ENCODE peak calls at places on chromosomes 16 and 17, in ten cellular contexts. S is body of pancreas, U is epithelial cell of prostate, F is RWPE1, K is heart right ventricle, Y is HCT116, C is uterus, J is right lobe of liver, X is PC-9, P is upper lobe of left lung. T is an unnamed sample.

GRCh38 chr16:81639931-81640680 is 139.0 kb upstream of the PLCG2 start:
- DNase-seq in X (no peak), C (no peak), P (no peak), J (no peak), K (no peak), Y (no peak), S (no peak), F (no peak), U (no peak), T (no peak)

GRCh38 chr17:4739122-4740024 is at the start of the genes CXCL16 and ZMYND15:
- DNase-seq in Y (no peak), K (peak; percentile 58), S (peak; percentile 67), F (peak; percentile 72), C (peak; percentile 54), J (peak; percentile 77), X (peak; percentile 75), P (peak; percentile 78), U (no peak), T (peak; percentile 84)

GRCh38 chr16:46972971-46973456 is 460 bp downstream of the DNAJA2 start:
- DNase-seq in K (peak; percentile 35), P (peak; percentile 48), S (peak; percentile 50), X (peak; percentile 51), Y (no peak), U (no peak), C (peak; percentile 29), F (no peak), J (peak; percentile 71), T (peak; percentile 69)

GRCh38 chr16:67884684-67885083 is at the start of gene NRN1L:
- DNase-seq in X (peak; percentile 91), S (peak; percentile 76), U (peak; percentile 44), C (peak; percentile 93), P (peak; percentile 83), Y (no peak), J (peak; percentile 94), K (peak; percentile 92), F (peak; percentile 98), T (peak; percentile 96)

GRCh38 chr16:4266372-4266771 is 6.5 kb downstream of the TFAP4 start:
- DNase-seq in P (no peak), F (peak; percentile 64), X (no peak), Y (peak; percentile 49), J (no peak), K (no peak), S (no peak), U (no peak), C (no peak), T (no peak)

GRCh38 chr17:41863074-41863843 is 2.0 kb downstream of the KLHL11 start:
- DNase-seq in S (no peak), Y (no peak), C (no peak), J (no peak), K (no peak), U (no peak), P (no peak), X (no peak), F (no peak), T (no peak)

GRCh38 chr16:2090481-2090797 is 42.7 kb downstream of the TSC2 start:
- DNase-seq in C (no peak), U (no peak), S (no peak), K (peak; percentile 58), F (no peak), J (peak; percentile 71), P (no peak), X (no peak), Y (no peak), T (no peak)

GRCh38 chr17:29179232-29180036 is 764 bp downstream of the MYO18A start:
- DNase-seq in Y (no peak), X (peak; percentile 96), S (peak; percentile 95), U (peak; percentile 16), K (peak; percentile 54), P (peak; percentile 90), C (peak; percentile 33), J (peak; percentile 98), F (peak; percentile 83), T (peak; percentile 79)

GRCh38 chr16:57111420-57111819 is 19.0 kb downstream of the CPNE2 start:
- DNase-seq in C (no peak), F (no peak), X (no peak), U (no peak), P (no peak), K (no peak), S (no peak), J (no peak), Y (no peak), T (no peak)

GRCh38 chr17:10741416-10742140 is 11.8 kb upstream of the TMEM220 start:
- DNase-seq in F (no peak), J (no peak), C (no peak), S (no peak), K (no peak), Y (no peak), X (no peak), U (no peak), P (no peak), T (no peak)
- H3K27ac ChIP-seq in F (no peak overlapping the region), J (no peak overlapping the region), C (no peak overlapping the region), S (no peak overlapping the region), K (no peak overlapping the region), Y (no peak overlapping the region), X (no peak overlapping the region), U (no peak overlapping the region), P (no peak overlapping the region), T (no peak overlapping the region)

GRCh38 chr16:87344165-87344930 is 27.2 kb upstream of the C16orf95 start:
- DNase-seq in P (no peak), Y (no peak), X (no peak), S (no peak), C (no peak), K (peak; percentile 11), J (no peak), U (no peak), F (no peak), T (no peak)
- H3K27ac ChIP-seq in P (peak overlapping the region; percentile 67), Y (no peak overlapping the region), X (no peak overlapping the region), S (peak overlapping the region; percentile 12), C (peak overlapping the region; percentile 50), K (no peak overlapping the region), J (no peak overlapping the region), U (no peak overlapping the region), F (peak overlapping the region; percentile 77), T (no peak overlapping the region)

GRCh38 chr17:27496971-27497370 is 40.7 kb downstream of the KSR1 start:
- DNase-seq in Y (no peak), X (no peak), K (no peak), C (no peak), U (no peak), F (no peak), P (no peak), J (no peak), S (no peak), T (no peak)

GRCh38 chr17:27495460-27495859 is 39.2 kb downstream of the KSR1 start:
- DNase-seq in X (no peak), P (no peak), S (peak; percentile 48), U (no peak), C (no peak), F (no peak), Y (no peak), J (no peak), K (no peak), T (no peak)

GRCh38 chr17:27496501-27496943 is 40.3 kb downstream of the KSR1 start:
- DNase-seq in Y (no peak), S (peak; percentile 94), F (no peak), C (no peak), U (no peak), J (no peak), P (peak; percentile 47), K (no peak), X (no peak), T (no peak)

GRCh38 chr17:27494192-27495091 is 38.2 kb downstream of the KSR1 start:
- DNase-seq in K (peak; percentile 63), X (peak; percentile 76), F (peak; percentile 65), J (peak; percentile 90), P (peak; percentile 93), U (peak; percentile 40), Y (peak; percentile 51), C (peak; percentile 47), S (peak; percentile 97), T (peak; percentile 92)

GRCh38 chr17:27496005-27496404 is 39.8 kb downstream of the KSR1 start:
- DNase-seq in C (no peak), K (no peak), S (no peak), Y (no peak), F (no peak), U (no peak), X (no peak), J (no peak), P (no peak), T (no peak)
- H3K27ac ChIP-seq in C (no peak overlapping the region), K (no peak overlapping the region), S (peak overlapping the region; percentile 96), Y (no peak overlapping the region), F (no peak overlapping the region), U (no peak overlapping the region), X (no peak overlapping the region), J (no peak overlapping the region), P (no peak overlapping the region), T (no peak overlapping the region)

GRCh38 chr17:73293031-73293430 is 18.8 kb downstream of the CDC42EP4 start:
- DNase-seq in X (peak; percentile 78), Y (peak; percentile 51), U (no peak), K (no peak), S (peak; percentile 59), P (no peak), J (peak; percentile 44), C (no peak), F (no peak), T (peak; percentile 23)
- H3K27ac ChIP-seq in X (peak overlapping the region; percentile 99), Y (peak overlapping the region; percentile 94), U (peak overlapping the region; percentile 86), K (peak overlapping the region; percentile 95), S (peak overlapping the region; percentile 87), P (peak overlapping the region; percentile 93), J (peak overlapping the region; percentile 99), C (peak overlapping the region; percentile 87), F (peak overlapping the region; percentile 93), T (peak overlapping the region; percentile 90)

DNA sequence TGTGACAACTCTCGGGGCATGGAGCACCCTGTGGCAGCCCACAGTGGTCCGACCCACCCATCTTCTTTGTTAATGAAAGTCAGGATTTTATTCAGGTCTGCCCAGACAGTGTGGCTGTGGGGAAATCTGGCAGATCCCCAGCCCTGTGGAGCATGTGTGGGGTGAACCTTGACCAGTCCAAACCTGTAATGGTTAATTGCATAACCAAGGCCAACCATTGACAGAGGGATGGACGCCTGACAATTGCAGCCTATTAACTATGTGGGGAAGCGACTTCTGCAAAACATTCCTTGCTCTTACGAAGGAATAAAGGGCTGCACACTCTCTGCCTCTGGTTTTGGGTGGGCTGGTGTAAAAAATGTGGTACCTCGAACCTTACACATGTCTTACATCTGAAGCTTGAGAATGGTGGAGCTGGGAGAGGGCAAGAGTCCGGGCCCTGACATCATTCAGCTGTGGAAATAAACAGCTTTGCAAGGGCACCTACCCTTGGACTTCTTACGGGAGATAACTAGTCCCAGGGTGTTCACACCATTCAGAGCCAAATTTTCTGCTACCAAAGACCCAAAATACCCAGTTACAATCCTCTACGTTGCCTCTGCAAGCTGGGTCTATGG is 35.8 kb downstream of the MAF start:
- DNase-seq in K (no peak), U (no peak), P (no peak), Y (no peak), C (no peak), F (no peak), J (peak; percentile 87), S (no peak), X (no peak), T (no peak)
- H3K27ac ChIP-seq in K (no peak overlapping the region), U (no peak overlapping the region), P (no peak overlapping the region), Y (no peak overlapping the region), C (no peak overlapping the region), F (no peak overlapping the region), J (peak overlapping the region; percentile 66), S (no peak overlapping the region), X (no peak overlapping the region), T (no peak overlapping the region)

T was measured in right cardiac atrium.